ENCODE peak calls at places on chromosomes 4 and X, in seven cellular contexts. One of them, this sample, is unnamed.

GRCh38 chr4:44583393-44583792 is 68.0 kb downstream of the YIPF7 start:
- DNase-seq in choroid plexus epithelial cell: no peak
- DNase-seq in CD14-positive monocyte: no peak
- DNase-seq in Caco-2: no peak
- DNase-seq in AG10803: no peak
- DNase-seq in hepatocyte: no peak
- DNase-seq in suprapubic skin: no peak
- DNase-seq in this sample: no peak

GRCh38 chr4:7557447-7557846 is 122.7 kb upstream of the PSAPL1 start:
- DNase-seq in choroid plexus epithelial cell: peak
- DNase-seq in CD14-positive monocyte: no peak
- DNase-seq in Caco-2: no peak
- DNase-seq in AG10803: peak
- DNase-seq in hepatocyte: peak
- DNase-seq in suprapubic skin: no peak
- DNase-seq in this sample: no peak

GRCh38 chr4:168766537-168767316 is 243.3 kb downstream of the CBR4 start:
- DNase-seq in choroid plexus epithelial cell: peak
- DNase-seq in CD14-positive monocyte: no peak
- DNase-seq in Caco-2: no peak
- DNase-seq in AG10803: peak
- DNase-seq in hepatocyte: no peak
- DNase-seq in suprapubic skin: no peak
- DNase-seq in this sample: no peak

GRCh38 chrX:9466115-9466495 is 1.2 kb downstream of the TBL1X start:
- DNase-seq in choroid plexus epithelial cell: no peak
- DNase-seq in CD14-positive monocyte: no peak
- DNase-seq in Caco-2: peak
- DNase-seq in AG10803: peak
- DNase-seq in hepatocyte: peak
- DNase-seq in suprapubic skin: peak
- DNase-seq in this sample: peak

GRCh38 chr4:108106186-108106585 is 62.5 kb downstream of the LEF1 start:
- DNase-seq in choroid plexus epithelial cell: no peak
- DNase-seq in CD14-positive monocyte: no peak
- DNase-seq in Caco-2: no peak
- DNase-seq in AG10803: no peak
- DNase-seq in hepatocyte: no peak
- DNase-seq in suprapubic skin: no peak
- DNase-seq in this sample: no peak

GRCh38 chr4:115851918-115852766 is 738.7 kb upstream of the NDST4 start:
- DNase-seq in choroid plexus epithelial cell: peak
- DNase-seq in CD14-positive monocyte: no peak
- DNase-seq in Caco-2: peak
- DNase-seq in AG10803: no peak
- DNase-seq in hepatocyte: peak
- DNase-seq in suprapubic skin: peak
- DNase-seq in this sample: peak

GRCh38 chr4:146211440-146211839 is 2.9 kb upstream of the REELD1 start:
- DNase-seq in choroid plexus epithelial cell: no peak
- DNase-seq in CD14-positive monocyte: no peak
- DNase-seq in Caco-2: no peak
- DNase-seq in AG10803: no peak
- DNase-seq in hepatocyte: no peak
- DNase-seq in suprapubic skin: no peak
- DNase-seq in this sample: no peak

GRCh38 chr4:184310171-184310567 is 92.5 kb upstream of the ENPP6 start:
- DNase-seq in choroid plexus epithelial cell: no peak
- DNase-seq in CD14-positive monocyte: peak
- DNase-seq in Caco-2: no peak
- DNase-seq in AG10803: no peak
- DNase-seq in hepatocyte: no peak
- DNase-seq in suprapubic skin: no peak
- DNase-seq in this sample: peak

GRCh38 chr4:3178351-3178750 is 70.6 kb upstream of the MSANTD1 start:
- DNase-seq in choroid plexus epithelial cell: no peak
- DNase-seq in CD14-positive monocyte: no peak
- DNase-seq in Caco-2: no peak
- DNase-seq in AG10803: no peak
- DNase-seq in hepatocyte: no peak
- DNase-seq in suprapubic skin: no peak
- DNase-seq in this sample: no peak

GRCh38 chrX:36116222-36116621 is 196.7 kb downstream of the CFAP47 start:
- DNase-seq in choroid plexus epithelial cell: no peak
- DNase-seq in CD14-positive monocyte: no peak
- DNase-seq in Caco-2: no peak
- DNase-seq in AG10803: no peak
- DNase-seq in hepatocyte: no peak
- DNase-seq in suprapubic skin: no peak
- DNase-seq in this sample: no peak

GRCh38 chr4:158722291-158722916 is 792 bp downstream of the PPID start:
- DNase-seq in choroid plexus epithelial cell: peak
- DNase-seq in CD14-positive monocyte: no peak
- DNase-seq in Caco-2: peak
- DNase-seq in AG10803: peak
- DNase-seq in hepatocyte: peak
- DNase-seq in suprapubic skin: no peak
- DNase-seq in this sample: peak

GRCh38 chrX:41384041-41384705 is 50.2 kb downstream of the DDX3X start:
- DNase-seq in choroid plexus epithelial cell: peak
- DNase-seq in CD14-positive monocyte: peak
- DNase-seq in Caco-2: peak
- DNase-seq in AG10803: peak
- DNase-seq in hepatocyte: peak
- DNase-seq in suprapubic skin: peak
- DNase-seq in this sample: peak

GRCh38 chrX:18702362-18703195 is 4.9 kb upstream of the PPEF1 start:
- DNase-seq in choroid plexus epithelial cell: peak
- DNase-seq in CD14-positive monocyte: no peak
- DNase-seq in Caco-2: no peak
- DNase-seq in AG10803: no peak
- DNase-seq in hepatocyte: peak
- DNase-seq in suprapubic skin: no peak
- DNase-seq in this sample: no peak

GRCh38 chr4:149009223-149009622 is 567.0 kb upstream of the NR3C2 start:
- DNase-seq in choroid plexus epithelial cell: no peak
- DNase-seq in CD14-positive monocyte: no peak
- DNase-seq in Caco-2: no peak
- DNase-seq in AG10803: no peak
- DNase-seq in hepatocyte: no peak
- DNase-seq in suprapubic skin: no peak
- DNase-seq in this sample: no peak

GRCh38 chr4:109977854-109978501 is 65.3 kb downstream of the EGF start:
- DNase-seq in choroid plexus epithelial cell: peak
- DNase-seq in CD14-positive monocyte: no peak
- DNase-seq in Caco-2: no peak
- DNase-seq in AG10803: peak
- DNase-seq in hepatocyte: peak
- DNase-seq in suprapubic skin: no peak
- DNase-seq in this sample: no peak

GRCh38 chr4:74793757-74794340 is 474 bp downstream of the BTC start:
- DNase-seq in choroid plexus epithelial cell: peak
- DNase-seq in CD14-positive monocyte: peak
- DNase-seq in Caco-2: peak
- DNase-seq in AG10803: no peak
- DNase-seq in hepatocyte: peak
- DNase-seq in suprapubic skin: no peak
- DNase-seq in this sample: peak

GRCh38 chrX:54246866-54247265 is 63.8 kb upstream of the FAM120C start:
- DNase-seq in choroid plexus epithelial cell: no peak
- DNase-seq in CD14-positive monocyte: no peak
- DNase-seq in Caco-2: no peak
- DNase-seq in AG10803: peak
- DNase-seq in hepatocyte: no peak
- DNase-seq in suprapubic skin: no peak
- DNase-seq in this sample: no peak

GRCh38 chr4:78386679-78387078 is 164.9 kb upstream of the ANXA3 start:
- DNase-seq in choroid plexus epithelial cell: no peak
- DNase-seq in CD14-positive monocyte: no peak
- DNase-seq in Caco-2: no peak
- DNase-seq in AG10803: no peak
- DNase-seq in hepatocyte: no peak
- DNase-seq in suprapubic skin: no peak
- DNase-seq in this sample: no peak

GRCh38 chrX:50704360-50704759 is 109.6 kb downstream of the SHROOM4 start:
- DNase-seq in choroid plexus epithelial cell: no peak
- DNase-seq in CD14-positive monocyte: no peak
- DNase-seq in Caco-2: no peak
- DNase-seq in AG10803: peak
- DNase-seq in hepatocyte: no peak
- DNase-seq in suprapubic skin: no peak
- DNase-seq in this sample: no peak

GRCh38 chrX:40469316-40469715 is 111.5 kb upstream of the ATP6AP2 start:
- DNase-seq in choroid plexus epithelial cell: no peak
- DNase-seq in CD14-positive monocyte: no peak
- DNase-seq in Caco-2: no peak
- DNase-seq in AG10803: no peak
- DNase-seq in hepatocyte: no peak
- DNase-seq in suprapubic skin: no peak
- DNase-seq in this sample: no peak

GRCh38 chrX:107050195-107050709 is 50.2 kb upstream of the MORC4 start:
- DNase-seq in choroid plexus epithelial cell: no peak
- DNase-seq in CD14-positive monocyte: no peak
- DNase-seq in Caco-2: no peak
- DNase-seq in AG10803: no peak
- DNase-seq in hepatocyte: no peak
- DNase-seq in suprapubic skin: no peak
- DNase-seq in this sample: no peak

GRCh38 chrX:11273544-11273943 is 19.7 kb upstream of the AMELX start:
- DNase-seq in choroid plexus epithelial cell: no peak
- DNase-seq in CD14-positive monocyte: no peak
- DNase-seq in Caco-2: no peak
- DNase-seq in AG10803: peak
- DNase-seq in hepatocyte: no peak
- DNase-seq in suprapubic skin: no peak
- DNase-seq in this sample: no peak

GRCh38 chrX:40864972-40865371 is 129.6 kb upstream of the MED14 start:
- DNase-seq in choroid plexus epithelial cell: peak
- DNase-seq in CD14-positive monocyte: no peak
- DNase-seq in Caco-2: no peak
- DNase-seq in AG10803: peak
- DNase-seq in hepatocyte: no peak
- DNase-seq in suprapubic skin: no peak
- DNase-seq in this sample: no peak

GRCh38 chr4:22462693-22463092 is 53.2 kb downstream of the ADGRA3 start:
- DNase-seq in choroid plexus epithelial cell: no peak
- DNase-seq in CD14-positive monocyte: no peak
- DNase-seq in Caco-2: peak
- DNase-seq in AG10803: no peak
- DNase-seq in hepatocyte: no peak
- DNase-seq in suprapubic skin: no peak
- DNase-seq in this sample: no peak

GRCh38 chr4:138948918-138949317 is 66.7 kb upstream of the NOCT start:
- DNase-seq in choroid plexus epithelial cell: no peak
- DNase-seq in CD14-positive monocyte: no peak
- DNase-seq in Caco-2: no peak
- DNase-seq in AG10803: no peak
- DNase-seq in hepatocyte: no peak
- DNase-seq in suprapubic skin: no peak
- DNase-seq in this sample: no peak
- TF ChIP-seq CTCF in choroid plexus epithelial cell: no peak
- TF ChIP-seq CTCF in CD14-positive monocyte: no peak
- TF ChIP-seq CTCF in Caco-2: no peak
- TF ChIP-seq CTCF in AG10803: no peak
- TF ChIP-seq CTCF in hepatocyte: no peak
- TF ChIP-seq CTCF in suprapubic skin: no peak
- TF ChIP-seq CTCF in this sample: no peak

DNA sequence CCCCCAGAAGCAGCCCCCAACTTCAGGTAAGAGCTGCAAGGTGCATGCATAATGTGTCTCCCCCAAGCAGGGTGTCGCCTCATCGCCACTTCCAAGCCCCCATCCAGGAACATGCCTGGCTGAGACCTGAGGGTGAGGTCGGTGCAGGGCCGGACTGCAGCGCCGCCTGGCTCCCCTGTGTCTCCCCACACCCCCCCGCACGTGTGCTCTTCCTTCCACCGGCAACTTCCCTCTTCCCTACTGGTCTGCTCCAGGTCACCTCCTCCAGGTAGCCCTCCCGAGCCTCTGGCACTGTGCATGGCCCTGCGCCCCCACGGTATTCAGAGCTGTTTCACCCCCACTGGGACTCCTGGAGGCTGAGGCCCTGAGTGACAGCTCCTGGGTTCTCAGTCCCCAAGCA is 2.2 kb upstream of the BGN start:
- DNase-seq in choroid plexus epithelial cell: no peak
- DNase-seq in CD14-positive monocyte: no peak
- DNase-seq in Caco-2: no peak
- DNase-seq in AG10803: no peak
- DNase-seq in hepatocyte: no peak
- DNase-seq in suprapubic skin: no peak
- DNase-seq in this sample: no peak
- TF ChIP-seq CTCF in choroid plexus epithelial cell: no peak
- TF ChIP-seq CTCF in CD14-positive monocyte: no peak
- TF ChIP-seq CTCF in Caco-2: no peak
- TF ChIP-seq CTCF in AG10803: no peak
- TF ChIP-seq CTCF in hepatocyte: no peak
- TF ChIP-seq CTCF in suprapubic skin: no peak
- TF ChIP-seq CTCF in this sample: no peak

GRCh38 chrX:3806630-3807029 is 93.2 kb upstream of the PRKX start:
- DNase-seq in choroid plexus epithelial cell: no peak
- DNase-seq in CD14-positive monocyte: no peak
- DNase-seq in Caco-2: no peak
- DNase-seq in AG10803: no peak
- DNase-seq in hepatocyte: no peak
- DNase-seq in suprapubic skin: no peak
- DNase-seq in this sample: no peak

GRCh38 chrX:3815896-3816664 is 102.6 kb upstream of the PRKX start:
- DNase-seq in choroid plexus epithelial cell: peak
- DNase-seq in CD14-positive monocyte: no peak
- DNase-seq in Caco-2: peak
- DNase-seq in AG10803: peak
- DNase-seq in hepatocyte: peak
- DNase-seq in suprapubic skin: peak
- DNase-seq in this sample: peak

GRCh38 chrX:3807906-3808305 is 94.5 kb upstream of the PRKX start:
- DNase-seq in choroid plexus epithelial cell: no peak
- DNase-seq in CD14-positive monocyte: no peak
- DNase-seq in Caco-2: no peak
- DNase-seq in AG10803: no peak
- DNase-seq in hepatocyte: no peak
- DNase-seq in suprapubic skin: no peak
- DNase-seq in this sample: no peak

GRCh38 chrX:3811331-3812311 is 98.2 kb upstream of the PRKX start:
- DNase-seq in choroid plexus epithelial cell: peak
- DNase-seq in CD14-positive monocyte: no peak
- DNase-seq in Caco-2: no peak
- DNase-seq in AG10803: peak
- DNase-seq in hepatocyte: peak
- DNase-seq in suprapubic skin: no peak
- DNase-seq in this sample: peak
- TF ChIP-seq CTCF in choroid plexus epithelial cell: peak
- TF ChIP-seq CTCF in CD14-positive monocyte: peak
- TF ChIP-seq CTCF in Caco-2: peak
- TF ChIP-seq CTCF in AG10803: peak
- TF ChIP-seq CTCF in hepatocyte: peak
- TF ChIP-seq CTCF in suprapubic skin: peak
- TF ChIP-seq CTCF in this sample: no peak

DNA sequence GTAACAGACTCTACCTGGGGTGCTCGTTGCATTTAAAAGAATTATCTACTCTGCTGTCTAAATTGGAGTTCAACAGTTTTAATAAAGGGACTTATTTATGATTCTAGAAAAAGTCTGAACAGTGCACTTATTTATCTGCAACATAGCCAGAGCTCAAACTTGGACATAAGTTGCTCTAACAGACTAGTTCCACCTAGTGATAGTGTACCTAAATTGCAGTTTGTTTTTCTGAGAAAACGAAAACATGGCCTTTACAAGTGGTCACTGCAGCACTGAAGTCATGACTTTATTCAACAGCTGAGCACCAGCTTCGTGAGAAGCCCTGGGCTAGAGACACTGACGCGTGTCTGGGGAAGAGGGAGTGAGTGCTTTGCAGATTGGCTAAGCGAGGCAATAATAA is 77.3 kb upstream of the IGSF1 start:
- DNase-seq in choroid plexus epithelial cell: no peak
- DNase-seq in CD14-positive monocyte: no peak
- DNase-seq in Caco-2: no peak
- DNase-seq in AG10803: no peak
- DNase-seq in hepatocyte: peak
- DNase-seq in suprapubic skin: no peak
- DNase-seq in this sample: no peak
- TF ChIP-seq CTCF in choroid plexus epithelial cell: no peak
- TF ChIP-seq CTCF in CD14-positive monocyte: no peak
- TF ChIP-seq CTCF in Caco-2: no peak
- TF ChIP-seq CTCF in AG10803: no peak
- TF ChIP-seq CTCF in hepatocyte: peak
- TF ChIP-seq CTCF in suprapubic skin: no peak
- TF ChIP-seq CTCF in this sample: no peak